ENCODE peak calls at places on chromosomes 11 and 22, in eight cellular contexts. J, A, T, O, K, C, Y and R are unnamed samples.

GRCh38 chr11:64842851-64843841 is 1.3 kb downstream of the CDC42BPG start:
- DNase-seq in J (no peak), A (no peak), T (no peak), O (no peak), K (no peak), C (no peak), Y (peak; percentile 92), R (no peak)

GRCh38 chr11:44398266-44399045 is 88.5 kb upstream of the ALX4 start:
- DNase-seq in J (peak; percentile 79), A (no peak), T (no peak), O (no peak), K (no peak), C (no peak), Y (no peak), R (peak; percentile 84)

GRCh38 chr22:25177226-25177625 is 22.4 kb upstream of the CRYBB3 start:
- DNase-seq in J (no peak), A (no peak), T (no peak), O (no peak), K (no peak), C (no peak), Y (no peak), R (no peak)

GRCh38 chr11:47847892-47848635 is at the start of gene NUP160:
- DNase-seq in J (peak; percentile 83), A (peak; percentile 73), T (peak; percentile 70), O (peak; percentile 82), K (peak; percentile 76), C (peak; percentile 84), Y (peak; percentile 82), R (peak; percentile 53)

GRCh38 chr11:61516675-61517516 is 8.3 kb downstream of the LRRC10B start:
- DNase-seq in J (peak; percentile 53), A (no peak), T (peak; percentile 37), O (peak; percentile 30), K (peak; percentile 98), C (no peak), Y (no peak), R (peak; percentile 13)

GRCh38 chr11:41309716-41310115 is 149.7 kb downstream of the LRRC4C start:
- DNase-seq in J (no peak), A (no peak), T (no peak), O (no peak), K (no peak), C (no peak), Y (no peak), R (no peak)

GRCh38 chr11:125944350-125945010 is 1.4 kb upstream of the VSIG10L2 start:
- DNase-seq in J (no peak), A (no peak), T (no peak), O (no peak), K (no peak), C (no peak), Y (no peak), R (no peak)

GRCh38 chr11:22078063-22078462 is 114.8 kb upstream of the ANO5 start:
- DNase-seq in J (no peak), A (no peak), T (no peak), O (no peak), K (no peak), C (no peak), Y (no peak), R (no peak)

GRCh38 chr11:2077061-2077802 is 62.0 kb downstream of the IGF2 start:
- DNase-seq in J (no peak), A (no peak), T (peak; percentile 68), O (no peak), K (no peak), C (no peak), Y (no peak), R (no peak)

GRCh38 chr22:37314315-37315046 is 32.2 kb downstream of the CYTH4 start:
- DNase-seq in J (peak; percentile 79), A (no peak), T (peak; percentile 44), O (no peak), K (no peak), C (no peak), Y (no peak), R (no peak)

GRCh38 chr11:83784419-83784818 is 498.3 kb upstream of the CCDC90B start:
- DNase-seq in J (no peak), A (no peak), T (no peak), O (no peak), K (no peak), C (no peak), Y (no peak), R (no peak)

GRCh38 chr11:44780940-44781631 is 54.3 kb downstream of the TSPAN18 start:
- DNase-seq in J (peak; percentile 57), A (no peak), T (no peak), O (no peak), K (no peak), C (no peak), Y (no peak), R (no peak)

GRCh38 chr11:19735512-19735911 is 22.9 kb downstream of the NAV2 start:
- DNase-seq in J (no peak), A (no peak), T (peak; percentile 57), O (no peak), K (no peak), C (no peak), Y (no peak), R (peak; percentile 55)

GRCh38 chr11:68215087-68215445 is 2.0 kb upstream of the KMT5B start:
- DNase-seq in J (peak; percentile 67), A (no peak), T (no peak), O (no peak), K (no peak), C (no peak), Y (no peak), R (no peak)

GRCh38 chr11:109704432-109704831 is 282.4 kb downstream of the C11orf87 start:
- DNase-seq in J (no peak), A (peak; percentile 12), T (no peak), O (no peak), K (no peak), C (no peak), Y (no peak), R (no peak)

GRCh38 chr11:17905477-17905876 is 107.4 kb downstream of the SERGEF start:
- DNase-seq in J (no peak), A (no peak), T (no peak), O (no peak), K (no peak), C (no peak), Y (no peak), R (no peak)

GRCh38 chr22:21642584-21643448 is 714 bp downstream of the SDF2L1 start:
- DNase-seq in J (peak; percentile 77), A (peak; percentile 58), T (peak; percentile 69), O (peak; percentile 42), K (peak; percentile 85), C (no peak), Y (peak; percentile 49), R (peak; percentile 78)

GRCh38 chr11:80595011-80595410 is 1154.2 kb upstream of the TENM4 start:
- DNase-seq in J (no peak), A (no peak), T (no peak), O (no peak), K (peak; percentile 3), C (no peak), Y (no peak), R (no peak)

GRCh38 chr11:47212938-47213337 is 1.8 kb upstream of the DDB2 start:
- DNase-seq in J (no peak), A (no peak), T (no peak), O (no peak), K (no peak), C (no peak), Y (no peak), R (no peak)

GRCh38 chr11:112166561-112166960 is 611 bp upstream of the TEX12 start:
- DNase-seq in J (no peak), A (no peak), T (peak; percentile 14), O (no peak), K (peak; percentile 50), C (no peak), Y (peak; percentile 49), R (no peak)